ENCODE peak calls at places on chromosomes 4 and X, in ten cellular contexts. B is SJCRH30, H is AG04450, K is fibroblast of the aortic adventitia, C is neural crest cell, V is Calu3, X is aorta, I is mammary epithelial cell, R is HEK293T, Y is neural progenitor cell. Q is an unnamed sample.

GRCh38 chrX:68841251-68842049 is 12.6 kb downstream of the EFNB1 start:
- DNase-seq in H (no peak), X (no peak), V (peak; percentile 49), I (no peak), R (no peak), Y (no peak), K (no peak), B (no peak), C (no peak), Q (peak; percentile 30)

GRCh38 chr4:147440442-147440841 is 40.5 kb upstream of the EDNRA start:
- DNase-seq in I (no peak), C (no peak), X (no peak), Y (no peak), V (no peak), K (peak; percentile 70), B (no peak), R (no peak), H (no peak), Q (no peak)

GRCh38 chrX:5810636-5811035 is 418.0 kb downstream of the NLGN4X start:
- DNase-seq in B (no peak), Y (no peak), C (no peak), I (no peak), R (no peak), X (no peak), K (no peak), V (no peak), H (no peak), Q (no peak)

GRCh38 chr4:181372014-181372413 is 871.2 kb upstream of the TENM3 start:
- DNase-seq in I (no peak), V (no peak), R (no peak), C (no peak), H (no peak), B (no peak), K (no peak), Y (peak; percentile 31), X (no peak), Q (no peak)

GRCh38 chrX:10901290-10901633 is 209.9 kb upstream of the HCCS start:
- DNase-seq in Y (no peak), V (no peak), C (no peak), K (no peak), I (no peak), H (no peak), B (no peak), R (no peak), X (no peak), Q (no peak)

GRCh38 chrX:87409113-87409841 is 108.3 kb upstream of the KLHL4 start:
- DNase-seq in R (no peak), I (peak; percentile 68), V (peak; percentile 22), C (no peak), Y (no peak), K (peak; percentile 87), H (no peak), B (peak; percentile 94), X (peak; percentile 90), Q (peak; percentile 71)

GRCh38 chr4:13968723-13969122 is 341.2 kb upstream of the BOD1L1 start:
- DNase-seq in X (no peak), K (no peak), C (no peak), Y (no peak), H (no peak), B (no peak), I (peak; percentile 39), R (no peak), V (no peak), Q (no peak)

GRCh38 chr4:153111426-153112070 is 92.7 kb upstream of the TRIM2 start:
- DNase-seq in R (no peak), Y (no peak), C (no peak), I (no peak), V (no peak), K (no peak), X (no peak), B (peak; percentile 81), H (no peak), Q (no peak)

GRCh38 chr4:158176108-158176507 is 3.3 kb upstream of the GASK1B start:
- DNase-seq in V (peak; percentile 40), I (peak; percentile 57), B (no peak), H (no peak), K (peak; percentile 52), X (no peak), Y (no peak), C (no peak), R (no peak), Q (no peak)

GRCh38 chr4:10619220-10619619 is 65.3 kb downstream of the CLNK start:
- DNase-seq in H (no peak), K (peak; percentile 43), I (peak; percentile 38), B (peak; percentile 82), Y (no peak), C (no peak), V (no peak), R (no peak), X (no peak), Q (no peak)

GRCh38 chr4:151569650-151570049 is 160.7 kb downstream of the FHIP1A start:
- DNase-seq in V (no peak), B (no peak), C (no peak), H (no peak), I (no peak), R (no peak), Y (no peak), K (no peak), X (no peak), Q (no peak)

GRCh38 chr4:2281575-2282343 is 19.9 kb upstream of the MXD4 start:
- DNase-seq in V (no peak), C (no peak), X (peak; percentile 38), R (no peak), Y (no peak), K (no peak), I (no peak), B (no peak), H (no peak), Q (peak; percentile 21)

GRCh38 chr4:1374706-1375045 is 27.7 kb downstream of the UVSSA start:
- DNase-seq in Y (no peak), X (no peak), V (no peak), B (no peak), R (no peak), H (no peak), I (no peak), C (no peak), K (no peak), Q (no peak)

GRCh38 chr4:152500798-152501434 is 35.0 kb downstream of the FBXW7 start:
- DNase-seq in B (peak; percentile 75), H (peak; percentile 83), I (peak; percentile 68), Y (peak; percentile 89), X (no peak), C (peak; percentile 72), K (peak; percentile 96), V (peak; percentile 58), R (peak; percentile 45), Q (no peak)

GRCh38 chr4:139392797-139393196 is 61.1 kb upstream of the RAB33B start:
- DNase-seq in V (no peak), B (no peak), K (no peak), I (peak; percentile 8), R (no peak), H (no peak), Y (no peak), X (no peak), C (no peak), Q (no peak)

GRCh38 chr4:143287571-143287923 is 49.1 kb upstream of the GAB1 start:
- DNase-seq in I (no peak), X (no peak), K (no peak), C (no peak), R (no peak), Y (peak; percentile 22), V (no peak), B (no peak), H (no peak), Q (no peak)

GRCh38 chr4:133316874-133317273 is 167.8 kb downstream of the PCDH10 start:
- DNase-seq in B (no peak), X (no peak), K (peak; percentile 0), C (no peak), R (no peak), H (no peak), I (peak; percentile 3), Y (no peak), V (no peak), Q (no peak)

GRCh38 chr4:184216436-184217004 is 1.2 kb downstream of the ENPP6 start:
- DNase-seq in X (no peak), B (no peak), I (no peak), H (no peak), V (no peak), C (no peak), K (no peak), R (no peak), Y (no peak), Q (no peak)